ENCODE peak calls at places on chromosomes 12 and 14, in six cellular contexts. One of them, this sample, is unnamed.

GRCh38 chr14:69685217-69685616 is 73.8 kb downstream of the SUSD6 start:
- DNase-seq in AG10803: no peak
- DNase-seq in right atrium auricular region: no peak
- DNase-seq in fibroblast of pulmonary artery: no peak
- DNase-seq in cardiac fibroblast: peak
- DNase-seq in neural progenitor cell: no peak
- DNase-seq in this sample: no peak

GRCh38 chr12:75979181-75979580 is 52.4 kb downstream of the PHLDA1 start:
- DNase-seq in AG10803: peak
- DNase-seq in right atrium auricular region: no peak
- DNase-seq in fibroblast of pulmonary artery: peak
- DNase-seq in cardiac fibroblast: peak
- DNase-seq in neural progenitor cell: no peak
- DNase-seq in this sample: peak

GRCh38 chr12:59403259-59403932 is 192.4 kb upstream of the SLC16A7 start:
- DNase-seq in AG10803: peak
- DNase-seq in right atrium auricular region: no peak
- DNase-seq in fibroblast of pulmonary artery: peak
- DNase-seq in cardiac fibroblast: peak
- DNase-seq in neural progenitor cell: peak
- DNase-seq in this sample: peak

GRCh38 chr12:26460361-26460760 is 265.0 kb downstream of the SSPN start:
- DNase-seq in AG10803: no peak
- DNase-seq in right atrium auricular region: no peak
- DNase-seq in fibroblast of pulmonary artery: no peak
- DNase-seq in cardiac fibroblast: no peak
- DNase-seq in neural progenitor cell: no peak
- DNase-seq in this sample: no peak

GRCh38 chr12:56081393-56082347 is 1.7 kb downstream of the ERBB3 start:
- DNase-seq in AG10803: no peak
- DNase-seq in right atrium auricular region: no peak
- DNase-seq in fibroblast of pulmonary artery: no peak
- DNase-seq in cardiac fibroblast: no peak
- DNase-seq in neural progenitor cell: peak
- DNase-seq in this sample: no peak

GRCh38 chr12:81212996-81213696 is 135.3 kb downstream of the ACSS3 start:
- DNase-seq in AG10803: peak
- DNase-seq in right atrium auricular region: no peak
- DNase-seq in fibroblast of pulmonary artery: no peak
- DNase-seq in cardiac fibroblast: no peak
- DNase-seq in neural progenitor cell: no peak
- DNase-seq in this sample: no peak

GRCh38 chr12:2582631-2583616 is 211.8 kb upstream of the FKBP4 start:
- DNase-seq in AG10803: peak
- DNase-seq in right atrium auricular region: no peak
- DNase-seq in fibroblast of pulmonary artery: peak
- DNase-seq in cardiac fibroblast: peak
- DNase-seq in neural progenitor cell: peak
- DNase-seq in this sample: peak

GRCh38 chr14:102891556-102891955 is 30.9 kb upstream of the AMN start:
- DNase-seq in AG10803: peak
- DNase-seq in right atrium auricular region: no peak
- DNase-seq in fibroblast of pulmonary artery: peak
- DNase-seq in cardiac fibroblast: peak
- DNase-seq in neural progenitor cell: no peak
- DNase-seq in this sample: peak

GRCh38 chr14:79890527-79890926 is 320.8 kb downstream of the DIO2 start:
- DNase-seq in AG10803: no peak
- DNase-seq in right atrium auricular region: no peak
- DNase-seq in fibroblast of pulmonary artery: no peak
- DNase-seq in cardiac fibroblast: no peak
- DNase-seq in neural progenitor cell: no peak
- DNase-seq in this sample: no peak

GRCh38 chr12:54612216-54612750 is 22.4 kb downstream of the LACRT start:
- DNase-seq in AG10803: no peak
- DNase-seq in right atrium auricular region: no peak
- DNase-seq in fibroblast of pulmonary artery: no peak
- DNase-seq in cardiac fibroblast: no peak
- DNase-seq in neural progenitor cell: no peak
- DNase-seq in this sample: no peak

GRCh38 chr12:112843272-112843671 is 51.7 kb downstream of the RPH3A start:
- DNase-seq in AG10803: peak
- DNase-seq in right atrium auricular region: no peak
- DNase-seq in fibroblast of pulmonary artery: no peak
- DNase-seq in cardiac fibroblast: peak
- DNase-seq in neural progenitor cell: no peak
- DNase-seq in this sample: peak

GRCh38 chr12:56760460-56760859 is 2.7 kb upstream of the HSD17B6 start:
- DNase-seq in AG10803: no peak
- DNase-seq in right atrium auricular region: no peak
- DNase-seq in fibroblast of pulmonary artery: no peak
- DNase-seq in cardiac fibroblast: no peak
- DNase-seq in neural progenitor cell: no peak
- DNase-seq in this sample: no peak

GRCh38 chr12:4203772-4204376 is 69.7 kb upstream of the CCND2 start:
- DNase-seq in AG10803: no peak
- DNase-seq in right atrium auricular region: peak
- DNase-seq in fibroblast of pulmonary artery: no peak
- DNase-seq in cardiac fibroblast: no peak
- DNase-seq in neural progenitor cell: no peak
- DNase-seq in this sample: no peak

GRCh38 chr14:101781240-101782061 is 19.9 kb downstream of the PPP2R5C start:
- DNase-seq in AG10803: no peak
- DNase-seq in right atrium auricular region: no peak
- DNase-seq in fibroblast of pulmonary artery: no peak
- DNase-seq in cardiac fibroblast: peak
- DNase-seq in neural progenitor cell: peak
- DNase-seq in this sample: no peak

GRCh38 chr14:23564876-23565275 is 2.7 kb downstream of the AP1G2 start:
- DNase-seq in AG10803: no peak
- DNase-seq in right atrium auricular region: no peak
- DNase-seq in fibroblast of pulmonary artery: no peak
- DNase-seq in cardiac fibroblast: no peak
- DNase-seq in neural progenitor cell: no peak
- DNase-seq in this sample: no peak

GRCh38 chr12:70101064-70101463 is 142.2 kb upstream of the CNOT2 start:
- DNase-seq in AG10803: no peak
- DNase-seq in right atrium auricular region: no peak
- DNase-seq in fibroblast of pulmonary artery: no peak
- DNase-seq in cardiac fibroblast: no peak
- DNase-seq in neural progenitor cell: no peak
- DNase-seq in this sample: no peak

GRCh38 chr12:58416211-58416610 is 474.8 kb downstream of the ATP23 start:
- DNase-seq in AG10803: peak
- DNase-seq in right atrium auricular region: no peak
- DNase-seq in fibroblast of pulmonary artery: peak
- DNase-seq in cardiac fibroblast: peak
- DNase-seq in neural progenitor cell: no peak
- DNase-seq in this sample: peak

GRCh38 chr12:12016284-12017100 is 54.2 kb upstream of the BCL2L14 start:
- DNase-seq in AG10803: no peak
- DNase-seq in right atrium auricular region: no peak
- DNase-seq in fibroblast of pulmonary artery: peak
- DNase-seq in cardiac fibroblast: no peak
- DNase-seq in neural progenitor cell: no peak
- DNase-seq in this sample: no peak

GRCh38 chr12:46770501-46771183 is 55.2 kb downstream of the SLC38A4 start:
- DNase-seq in AG10803: peak
- DNase-seq in right atrium auricular region: no peak
- DNase-seq in fibroblast of pulmonary artery: peak
- DNase-seq in cardiac fibroblast: peak
- DNase-seq in neural progenitor cell: peak
- DNase-seq in this sample: peak

GRCh38 chr12:7113389-7113871 is 4.4 kb upstream of the C1RL start:
- DNase-seq in AG10803: peak
- DNase-seq in right atrium auricular region: no peak
- DNase-seq in fibroblast of pulmonary artery: peak
- DNase-seq in cardiac fibroblast: peak
- DNase-seq in neural progenitor cell: peak
- DNase-seq in this sample: peak

GRCh38 chr12:96824838-96825236 is 82.2 kb upstream of the NEDD1 start:
- DNase-seq in AG10803: no peak
- DNase-seq in right atrium auricular region: no peak
- DNase-seq in fibroblast of pulmonary artery: no peak
- DNase-seq in cardiac fibroblast: no peak
- DNase-seq in neural progenitor cell: no peak
- DNase-seq in this sample: no peak

GRCh38 chr12:107760207-107760816 is 625 bp downstream of the PRDM4 start:
- DNase-seq in AG10803: peak
- DNase-seq in right atrium auricular region: no peak
- DNase-seq in fibroblast of pulmonary artery: no peak
- DNase-seq in cardiac fibroblast: peak
- DNase-seq in neural progenitor cell: peak
- DNase-seq in this sample: no peak

GRCh38 chr14:43359317-43359716 is 1147.8 kb downstream of the FSCB start:
- DNase-seq in AG10803: no peak
- DNase-seq in right atrium auricular region: no peak
- DNase-seq in fibroblast of pulmonary artery: no peak
- DNase-seq in cardiac fibroblast: no peak
- DNase-seq in neural progenitor cell: no peak
- DNase-seq in this sample: no peak

GRCh38 chr14:61145258-61145902 is 135.8 kb downstream of the TMEM30B start:
- DNase-seq in AG10803: peak
- DNase-seq in right atrium auricular region: no peak
- DNase-seq in fibroblast of pulmonary artery: peak
- DNase-seq in cardiac fibroblast: peak
- DNase-seq in neural progenitor cell: no peak
- DNase-seq in this sample: peak

GRCh38 chr14:24876009-24876690 is 173.8 kb downstream of the STXBP6 start:
- DNase-seq in AG10803: no peak
- DNase-seq in right atrium auricular region: no peak
- DNase-seq in fibroblast of pulmonary artery: no peak
- DNase-seq in cardiac fibroblast: no peak
- DNase-seq in neural progenitor cell: no peak
- DNase-seq in this sample: no peak

GRCh38 chr14:45246151-45246550 is 6.9 kb downstream of the MIS18BP1 start:
- DNase-seq in AG10803: no peak
- DNase-seq in right atrium auricular region: no peak
- DNase-seq in fibroblast of pulmonary artery: no peak
- DNase-seq in cardiac fibroblast: no peak
- DNase-seq in neural progenitor cell: no peak
- DNase-seq in this sample: no peak

GRCh38 chr12:48969160-48969771 is 2.3 kb downstream of the WNT10B start:
- DNase-seq in AG10803: no peak
- DNase-seq in right atrium auricular region: no peak
- DNase-seq in fibroblast of pulmonary artery: no peak
- DNase-seq in cardiac fibroblast: no peak
- DNase-seq in neural progenitor cell: no peak
- DNase-seq in this sample: no peak

GRCh38 chr12:117051380-117051779 is 47.8 kb downstream of the TESC start:
- DNase-seq in AG10803: no peak
- DNase-seq in right atrium auricular region: no peak
- DNase-seq in fibroblast of pulmonary artery: no peak
- DNase-seq in cardiac fibroblast: no peak
- DNase-seq in neural progenitor cell: no peak
- DNase-seq in this sample: no peak

GRCh38 chr12:117047810-117048584 is 51.2 kb downstream of the TESC start:
- DNase-seq in AG10803: peak
- DNase-seq in right atrium auricular region: peak
- DNase-seq in fibroblast of pulmonary artery: peak
- DNase-seq in cardiac fibroblast: peak
- DNase-seq in neural progenitor cell: no peak
- DNase-seq in this sample: peak

GRCh38 chr12:117049295-117049694 is 49.9 kb downstream of the TESC start:
- DNase-seq in AG10803: no peak
- DNase-seq in right atrium auricular region: no peak
- DNase-seq in fibroblast of pulmonary artery: no peak
- DNase-seq in cardiac fibroblast: peak
- DNase-seq in neural progenitor cell: no peak
- DNase-seq in this sample: no peak

GRCh38 chr12:117048585-117048904 is 50.7 kb downstream of the TESC start:
- DNase-seq in AG10803: no peak
- DNase-seq in right atrium auricular region: no peak
- DNase-seq in fibroblast of pulmonary artery: no peak
- DNase-seq in cardiac fibroblast: no peak
- DNase-seq in neural progenitor cell: no peak
- DNase-seq in this sample: no peak

GRCh38 chr12:117050060-117050459 is 49.2 kb downstream of the TESC start:
- DNase-seq in AG10803: no peak
- DNase-seq in right atrium auricular region: no peak
- DNase-seq in fibroblast of pulmonary artery: no peak
- DNase-seq in cardiac fibroblast: no peak
- DNase-seq in neural progenitor cell: no peak
- DNase-seq in this sample: no peak
- H3K4me3 ChIP-seq in AG10803: no peak
- H3K4me3 ChIP-seq in right atrium auricular region: no peak
- H3K4me3 ChIP-seq in fibroblast of pulmonary artery: no peak
- H3K4me3 ChIP-seq in cardiac fibroblast: no peak
- H3K4me3 ChIP-seq in neural progenitor cell: no peak
- H3K4me3 ChIP-seq in this sample: no peak

GRCh38 chr14:53784688-53785087 is 171.9 kb downstream of the BMP4 start:
- DNase-seq in AG10803: no peak
- DNase-seq in right atrium auricular region: no peak
- DNase-seq in fibroblast of pulmonary artery: no peak
- DNase-seq in cardiac fibroblast: no peak
- DNase-seq in neural progenitor cell: no peak
- DNase-seq in this sample: no peak
- TF ChIP-seq CTCF in AG10803: no peak
- TF ChIP-seq CTCF in right atrium auricular region: no peak
- TF ChIP-seq CTCF in fibroblast of pulmonary artery: no peak
- TF ChIP-seq CTCF in cardiac fibroblast: no peak
- TF ChIP-seq CTCF in neural progenitor cell: no peak
- TF ChIP-seq CTCF in this sample: no peak

DNA sequence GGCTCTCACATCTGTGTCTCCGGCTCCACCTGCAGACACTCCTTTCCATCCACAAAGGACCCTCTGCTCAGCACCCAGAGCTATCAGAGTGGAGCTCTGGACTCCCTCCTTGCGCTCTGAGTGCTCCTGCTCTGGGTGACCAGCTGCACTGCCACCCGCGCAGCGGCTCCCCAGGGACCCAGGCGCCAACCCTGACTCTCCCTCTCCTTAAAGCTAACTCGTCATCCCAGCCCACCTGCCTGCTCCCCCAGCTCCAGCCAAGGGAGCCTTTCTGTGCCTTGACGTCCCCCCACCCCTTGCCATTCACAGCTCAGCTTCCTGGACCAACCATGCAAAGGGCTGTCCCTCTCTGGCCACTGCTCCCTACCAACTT is 99.0 kb downstream of the SETD3 start:
- DNase-seq in AG10803: no peak
- DNase-seq in right atrium auricular region: no peak
- DNase-seq in fibroblast of pulmonary artery: no peak
- DNase-seq in cardiac fibroblast: no peak
- DNase-seq in neural progenitor cell: no peak
- DNase-seq in this sample: no peak
- H3K4me3 ChIP-seq in AG10803: no peak
- H3K4me3 ChIP-seq in right atrium auricular region: no peak
- H3K4me3 ChIP-seq in fibroblast of pulmonary artery: no peak
- H3K4me3 ChIP-seq in cardiac fibroblast: no peak
- H3K4me3 ChIP-seq in neural progenitor cell: no peak
- H3K4me3 ChIP-seq in this sample: no peak

DNA sequence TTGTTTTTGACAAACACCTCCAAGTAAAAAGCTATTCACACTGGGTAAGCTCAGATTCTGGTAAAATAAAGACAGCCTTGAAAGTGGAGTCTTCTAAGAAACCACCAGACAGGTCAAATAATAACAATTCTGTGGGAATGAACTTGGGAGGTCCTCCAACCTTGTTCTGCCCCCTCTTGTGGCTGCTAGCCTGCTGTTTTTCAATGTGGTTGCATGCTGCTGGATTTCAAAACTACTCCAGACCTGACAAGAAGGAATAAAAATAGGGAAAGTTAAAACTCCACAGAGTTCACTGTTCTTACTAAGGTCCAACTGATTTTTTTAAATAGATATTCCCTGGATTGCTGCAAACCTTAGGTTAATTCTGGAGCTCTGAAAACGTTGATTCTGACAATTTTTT is 32.2 kb upstream of the RIN3 start:
- DNase-seq in AG10803: peak
- DNase-seq in right atrium auricular region: peak
- DNase-seq in fibroblast of pulmonary artery: peak
- DNase-seq in cardiac fibroblast: peak
- DNase-seq in neural progenitor cell: no peak
- DNase-seq in this sample: peak
- TF ChIP-seq CTCF in AG10803: peak
- TF ChIP-seq CTCF in right atrium auricular region: no peak
- TF ChIP-seq CTCF in fibroblast of pulmonary artery: peak
- TF ChIP-seq CTCF in cardiac fibroblast: peak
- TF ChIP-seq CTCF in neural progenitor cell: no peak
- TF ChIP-seq CTCF in this sample: peak

This sample was measured in astrocyte of the spinal cord.